ENCODE peak calls at places on chromosomes 11 and 22, in nine cellular contexts. One of them, this sample, is unnamed.

GRCh38 chr11:59206635-59207034 is 6.1 kb downstream of the MPEG1 start:
- DNase-seq in CD8-positive, alpha-beta T cell: no peak
- DNase-seq in NB4: peak; percentile 45
- DNase-seq in Caco-2: peak; percentile 63
- DNase-seq in gastrocnemius medialis: no peak
- DNase-seq in psoas muscle: no peak
- DNase-seq in adrenal gland: peak; percentile 84
- DNase-seq in IMR-90: peak; percentile 25
- DNase-seq in heart right ventricle: peak; percentile 34
- DNase-seq in this sample: peak; percentile 38

GRCh38 chr11:12749442-12749841 is 75.2 kb downstream of the TEAD1 start:
- DNase-seq in CD8-positive, alpha-beta T cell: no peak
- DNase-seq in NB4: no peak
- DNase-seq in Caco-2: no peak
- DNase-seq in gastrocnemius medialis: no peak
- DNase-seq in psoas muscle: no peak
- DNase-seq in adrenal gland: no peak
- DNase-seq in IMR-90: no peak
- DNase-seq in heart right ventricle: no peak
- DNase-seq in this sample: peak; percentile 50

GRCh38 chr11:5090668-5091067 is 21.3 kb downstream of the OR52E1 start:
- DNase-seq in CD8-positive, alpha-beta T cell: no peak
- DNase-seq in NB4: no peak
- DNase-seq in Caco-2: no peak
- DNase-seq in gastrocnemius medialis: no peak
- DNase-seq in psoas muscle: no peak
- DNase-seq in adrenal gland: no peak
- DNase-seq in IMR-90: no peak
- DNase-seq in heart right ventricle: no peak
- DNase-seq in this sample: no peak

GRCh38 chr11:11769362-11769761 is 72.4 kb upstream of the USP47 start:
- DNase-seq in CD8-positive, alpha-beta T cell: no peak
- DNase-seq in NB4: no peak
- DNase-seq in Caco-2: no peak
- DNase-seq in gastrocnemius medialis: peak; percentile 22
- DNase-seq in psoas muscle: no peak
- DNase-seq in adrenal gland: no peak
- DNase-seq in IMR-90: no peak
- DNase-seq in heart right ventricle: no peak
- DNase-seq in this sample: no peak

GRCh38 chr11:18312663-18313420 is 9.1 kb downstream of the HPS5 start:
- DNase-seq in CD8-positive, alpha-beta T cell: no peak
- DNase-seq in NB4: no peak
- DNase-seq in Caco-2: peak; percentile 50
- DNase-seq in gastrocnemius medialis: no peak
- DNase-seq in psoas muscle: no peak
- DNase-seq in adrenal gland: no peak
- DNase-seq in IMR-90: peak; percentile 44
- DNase-seq in heart right ventricle: no peak
- DNase-seq in this sample: peak; percentile 82

GRCh38 chr11:84924290-84924689 is 702.9 kb downstream of the DLG2 start:
- DNase-seq in CD8-positive, alpha-beta T cell: no peak
- DNase-seq in NB4: no peak
- DNase-seq in Caco-2: no peak
- DNase-seq in gastrocnemius medialis: no peak
- DNase-seq in psoas muscle: no peak
- DNase-seq in adrenal gland: no peak
- DNase-seq in IMR-90: no peak
- DNase-seq in heart right ventricle: no peak
- DNase-seq in this sample: no peak

GRCh38 chr22:24592846-24593809 is at the start of gene LRRC75B:
- DNase-seq in CD8-positive, alpha-beta T cell: no peak
- DNase-seq in NB4: peak; percentile 86
- DNase-seq in Caco-2: peak; percentile 95
- DNase-seq in gastrocnemius medialis: peak; percentile 55
- DNase-seq in psoas muscle: peak; percentile 91
- DNase-seq in adrenal gland: peak; percentile 92
- DNase-seq in IMR-90: peak; percentile 85
- DNase-seq in heart right ventricle: peak; percentile 86
- DNase-seq in this sample: peak; percentile 59

GRCh38 chr11:70942593-70942992 is 309.8 kb downstream of the SHANK2 start:
- DNase-seq in CD8-positive, alpha-beta T cell: no peak
- DNase-seq in NB4: peak; percentile 44
- DNase-seq in Caco-2: peak; percentile 54
- DNase-seq in gastrocnemius medialis: no peak
- DNase-seq in psoas muscle: no peak
- DNase-seq in adrenal gland: no peak
- DNase-seq in IMR-90: no peak
- DNase-seq in heart right ventricle: no peak
- DNase-seq in this sample: no peak

GRCh38 chr22:48091060-48091650 is 1328.7 kb downstream of the TBC1D22A start:
- DNase-seq in CD8-positive, alpha-beta T cell: no peak
- DNase-seq in NB4: no peak
- DNase-seq in Caco-2: no peak
- DNase-seq in gastrocnemius medialis: no peak
- DNase-seq in psoas muscle: no peak
- DNase-seq in adrenal gland: no peak
- DNase-seq in IMR-90: no peak
- DNase-seq in heart right ventricle: no peak
- DNase-seq in this sample: no peak

GRCh38 chr22:48088926-48089536 is 1326.6 kb downstream of the TBC1D22A start:
- DNase-seq in CD8-positive, alpha-beta T cell: no peak
- DNase-seq in NB4: no peak
- DNase-seq in Caco-2: no peak
- DNase-seq in gastrocnemius medialis: no peak
- DNase-seq in psoas muscle: no peak
- DNase-seq in adrenal gland: no peak
- DNase-seq in IMR-90: no peak
- DNase-seq in heart right ventricle: no peak
- DNase-seq in this sample: no peak

GRCh38 chr22:48088226-48088625 is 1325.8 kb downstream of the TBC1D22A start:
- DNase-seq in CD8-positive, alpha-beta T cell: no peak
- DNase-seq in NB4: no peak
- DNase-seq in Caco-2: no peak
- DNase-seq in gastrocnemius medialis: no peak
- DNase-seq in psoas muscle: no peak
- DNase-seq in adrenal gland: no peak
- DNase-seq in IMR-90: no peak
- DNase-seq in heart right ventricle: no peak
- DNase-seq in this sample: no peak

GRCh38 chr22:48090332-48090672 is 1327.9 kb downstream of the TBC1D22A start:
- DNase-seq in CD8-positive, alpha-beta T cell: no peak
- DNase-seq in NB4: no peak
- DNase-seq in Caco-2: no peak
- DNase-seq in gastrocnemius medialis: no peak
- DNase-seq in psoas muscle: no peak
- DNase-seq in adrenal gland: no peak
- DNase-seq in IMR-90: no peak
- DNase-seq in heart right ventricle: no peak
- DNase-seq in this sample: no peak

DNA sequence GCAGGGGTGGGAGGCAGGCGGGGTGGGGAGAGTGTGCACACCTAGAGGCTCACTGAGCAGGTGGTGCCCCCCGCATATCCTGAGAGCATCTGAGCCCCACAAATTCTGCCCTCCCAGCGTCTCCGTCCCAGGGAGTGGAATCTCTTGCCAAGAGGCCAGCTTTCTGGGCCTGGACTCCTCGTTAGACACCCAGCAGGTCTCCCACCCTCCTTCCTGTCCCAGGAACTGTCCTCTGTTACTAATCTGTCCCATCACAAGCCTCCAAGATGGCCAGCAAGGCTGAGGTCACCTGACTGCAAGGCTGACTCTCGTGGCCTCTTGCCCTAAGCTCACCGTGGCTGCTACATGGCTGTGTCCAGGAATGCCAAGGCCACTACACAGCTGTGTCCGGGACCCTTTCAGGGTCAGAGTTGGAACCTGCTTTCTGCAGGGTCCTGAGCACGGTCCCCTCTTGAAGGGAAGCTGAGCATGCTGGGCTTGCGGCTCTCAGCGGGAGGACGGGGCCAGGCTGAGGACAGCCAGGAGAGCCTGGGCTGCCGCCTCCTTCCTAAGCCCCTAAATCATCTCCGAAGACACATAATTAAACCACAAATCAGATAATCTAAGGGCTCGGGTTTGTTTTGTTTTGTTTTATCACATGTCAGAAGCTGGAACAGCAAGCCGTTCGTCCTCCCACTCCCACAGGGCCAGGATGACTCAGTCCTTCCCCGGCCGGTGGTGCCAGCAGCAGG is 1327.3 kb downstream of the TBC1D22A start:
- DNase-seq in CD8-positive, alpha-beta T cell: no peak
- DNase-seq in NB4: peak; percentile 23
- DNase-seq in Caco-2: no peak
- DNase-seq in gastrocnemius medialis: peak; percentile 13
- DNase-seq in psoas muscle: peak; percentile 61
- DNase-seq in adrenal gland: peak; percentile 91
- DNase-seq in IMR-90: no peak
- DNase-seq in heart right ventricle: peak; percentile 13
- DNase-seq in this sample: no peak
- H3K4me3 ChIP-seq in CD8-positive, alpha-beta T cell: no peak overlapping the region
- H3K4me3 ChIP-seq in NB4: no peak overlapping the region
- H3K4me3 ChIP-seq in Caco-2: no peak overlapping the region
- H3K4me3 ChIP-seq in gastrocnemius medialis: peak overlapping the region; percentile 28
- H3K4me3 ChIP-seq in psoas muscle: peak overlapping the region; percentile 22
- H3K4me3 ChIP-seq in adrenal gland: no peak overlapping the region
- H3K4me3 ChIP-seq in IMR-90: no peak overlapping the region
- H3K4me3 ChIP-seq in heart right ventricle: peak overlapping the region; percentile 26
- H3K4me3 ChIP-seq in this sample: no peak overlapping the region

GRCh38 chr11:86403458-86403857 is 28.8 kb downstream of the CCDC81 start:
- DNase-seq in CD8-positive, alpha-beta T cell: no peak
- DNase-seq in NB4: no peak
- DNase-seq in Caco-2: no peak
- DNase-seq in gastrocnemius medialis: no peak
- DNase-seq in psoas muscle: no peak
- DNase-seq in adrenal gland: no peak
- DNase-seq in IMR-90: no peak
- DNase-seq in heart right ventricle: no peak
- DNase-seq in this sample: no peak

GRCh38 chr11:86414032-86414431 is 39.3 kb downstream of the CCDC81 start:
- DNase-seq in CD8-positive, alpha-beta T cell: no peak
- DNase-seq in NB4: no peak
- DNase-seq in Caco-2: no peak
- DNase-seq in gastrocnemius medialis: no peak
- DNase-seq in psoas muscle: no peak
- DNase-seq in adrenal gland: no peak
- DNase-seq in IMR-90: no peak
- DNase-seq in heart right ventricle: no peak
- DNase-seq in this sample: peak; percentile 96

DNA sequence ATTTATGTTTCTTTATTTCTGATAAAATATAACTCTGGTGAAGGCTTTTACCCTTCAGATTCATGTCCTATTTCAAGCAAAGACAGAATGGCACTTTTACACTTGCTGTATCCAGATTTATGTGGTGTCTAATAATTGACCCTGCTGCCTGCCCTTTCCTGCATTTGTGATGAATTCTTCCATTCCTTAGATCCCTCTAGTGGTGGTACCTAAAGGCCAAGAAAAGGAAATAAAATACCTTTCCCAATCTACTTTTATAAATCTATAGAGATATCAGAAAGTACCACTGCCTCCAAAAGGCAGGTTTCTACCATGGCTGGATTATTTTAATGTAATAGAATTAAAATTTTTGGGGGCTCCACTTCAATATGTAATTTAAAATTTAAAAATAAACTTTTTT is 34.2 kb downstream of the CCDC81 start:
- DNase-seq in CD8-positive, alpha-beta T cell: no peak
- DNase-seq in NB4: no peak
- DNase-seq in Caco-2: no peak
- DNase-seq in gastrocnemius medialis: no peak
- DNase-seq in psoas muscle: no peak
- DNase-seq in adrenal gland: no peak
- DNase-seq in IMR-90: no peak
- DNase-seq in heart right ventricle: no peak
- DNase-seq in this sample: peak; percentile 18
- TF ChIP-seq CTCF in CD8-positive, alpha-beta T cell: no peak
- TF ChIP-seq CTCF in NB4: no peak
- TF ChIP-seq CTCF in Caco-2: peak; percentile 71
- TF ChIP-seq CTCF in gastrocnemius medialis: no peak
- TF ChIP-seq CTCF in psoas muscle: no peak
- TF ChIP-seq CTCF in adrenal gland: no peak
- TF ChIP-seq CTCF in IMR-90: peak; percentile 45
- TF ChIP-seq CTCF in heart right ventricle: no peak
- TF ChIP-seq CTCF in this sample: peak; percentile 19

GRCh38 chr22:18112440-18112839 is 1.8 kb downstream of the TUBA8 start:
- DNase-seq in CD8-positive, alpha-beta T cell: no peak
- DNase-seq in NB4: peak; percentile 25
- DNase-seq in Caco-2: no peak
- DNase-seq in gastrocnemius medialis: no peak
- DNase-seq in psoas muscle: no peak
- DNase-seq in adrenal gland: no peak
- DNase-seq in IMR-90: no peak
- DNase-seq in heart right ventricle: no peak
- DNase-seq in this sample: no peak

GRCh38 chr22:18113680-18114394 is 3.2 kb downstream of the TUBA8 start:
- DNase-seq in CD8-positive, alpha-beta T cell: no peak
- DNase-seq in NB4: peak; percentile 95
- DNase-seq in Caco-2: no peak
- DNase-seq in gastrocnemius medialis: no peak
- DNase-seq in psoas muscle: no peak
- DNase-seq in adrenal gland: no peak
- DNase-seq in IMR-90: no peak
- DNase-seq in heart right ventricle: no peak
- DNase-seq in this sample: no peak

GRCh38 chr22:18110194-18110943 is at the start of gene TUBA8:
- DNase-seq in CD8-positive, alpha-beta T cell: no peak
- DNase-seq in NB4: peak; percentile 77
- DNase-seq in Caco-2: peak; percentile 49
- DNase-seq in gastrocnemius medialis: peak; percentile 71
- DNase-seq in psoas muscle: peak; percentile 75
- DNase-seq in adrenal gland: no peak
- DNase-seq in IMR-90: peak; percentile 16
- DNase-seq in heart right ventricle: no peak
- DNase-seq in this sample: peak; percentile 20

GRCh38 chr22:18110944-18111758 is 542 bp downstream of the TUBA8 start:
- DNase-seq in CD8-positive, alpha-beta T cell: no peak
- DNase-seq in NB4: peak; percentile 41
- DNase-seq in Caco-2: no peak
- DNase-seq in gastrocnemius medialis: no peak
- DNase-seq in psoas muscle: no peak
- DNase-seq in adrenal gland: no peak
- DNase-seq in IMR-90: no peak
- DNase-seq in heart right ventricle: no peak
- DNase-seq in this sample: no peak

DNA sequence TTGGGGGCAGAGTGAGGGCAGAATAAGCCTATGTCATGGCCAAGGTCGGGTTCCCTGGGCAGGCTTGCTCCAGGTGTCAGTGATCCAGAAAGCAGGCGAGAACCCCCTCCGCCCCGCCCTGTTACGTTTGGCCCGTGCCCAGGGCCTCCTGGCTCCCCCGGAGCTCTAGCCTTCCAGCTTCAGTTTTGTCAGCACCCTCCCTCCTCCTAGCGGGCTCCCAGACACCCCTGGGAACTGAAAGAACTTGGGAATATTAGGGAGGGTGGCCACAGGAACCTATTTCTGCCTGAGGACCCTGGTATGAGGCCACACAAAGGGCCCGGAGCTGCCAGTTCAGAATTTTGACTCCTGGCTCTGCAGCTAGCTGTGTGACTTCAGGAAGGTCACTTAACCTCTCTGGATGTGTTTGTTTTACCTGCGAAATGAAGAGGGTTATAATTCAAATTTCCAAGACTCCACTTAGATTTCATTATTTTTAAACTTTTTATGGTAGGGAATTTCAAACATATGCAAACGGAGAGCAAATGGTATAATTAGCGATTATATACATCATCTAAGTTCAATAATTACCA is 1.2 kb downstream of the TUBA8 start:
- DNase-seq in CD8-positive, alpha-beta T cell: no peak
- DNase-seq in NB4: peak; percentile 32
- DNase-seq in Caco-2: no peak
- DNase-seq in gastrocnemius medialis: no peak
- DNase-seq in psoas muscle: peak; percentile 61
- DNase-seq in adrenal gland: no peak
- DNase-seq in IMR-90: no peak
- DNase-seq in heart right ventricle: peak; percentile 58
- DNase-seq in this sample: no peak
- H3K4me3 ChIP-seq in CD8-positive, alpha-beta T cell: no peak overlapping the region
- H3K4me3 ChIP-seq in NB4: peak overlapping the region; percentile 63
- H3K4me3 ChIP-seq in Caco-2: no peak overlapping the region
- H3K4me3 ChIP-seq in gastrocnemius medialis: peak overlapping the region; percentile 60
- H3K4me3 ChIP-seq in psoas muscle: peak overlapping the region; percentile 84
- H3K4me3 ChIP-seq in adrenal gland: no peak overlapping the region
- H3K4me3 ChIP-seq in IMR-90: no peak overlapping the region
- H3K4me3 ChIP-seq in heart right ventricle: peak overlapping the region; percentile 61
- H3K4me3 ChIP-seq in this sample: no peak overlapping the region

DNA sequence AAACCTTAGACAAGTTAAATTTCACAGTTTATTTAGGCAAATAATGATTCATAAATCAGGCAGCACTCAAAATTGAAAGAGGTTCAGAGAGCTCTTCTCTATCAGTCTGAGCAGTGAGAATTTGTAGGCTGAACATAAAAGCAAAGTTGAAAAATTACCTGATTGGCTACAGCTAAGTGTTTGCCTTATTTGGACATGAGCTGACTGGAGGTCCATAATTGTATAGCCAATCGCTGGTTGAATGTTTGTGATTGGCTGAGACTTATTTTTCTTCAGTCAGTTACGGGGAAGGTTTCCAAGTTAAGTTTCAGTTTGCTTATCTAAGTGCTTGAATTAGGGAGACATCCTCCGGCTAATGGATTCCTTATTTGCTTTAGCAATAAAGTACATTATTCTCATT is 527.5 kb downstream of the CNTN5 start:
- DNase-seq in CD8-positive, alpha-beta T cell: no peak
- DNase-seq in NB4: peak; percentile 13
- DNase-seq in Caco-2: no peak
- DNase-seq in gastrocnemius medialis: no peak
- DNase-seq in psoas muscle: no peak
- DNase-seq in adrenal gland: no peak
- DNase-seq in IMR-90: peak; percentile 17
- DNase-seq in heart right ventricle: no peak
- DNase-seq in this sample: no peak
- TF ChIP-seq CTCF in CD8-positive, alpha-beta T cell: no peak
- TF ChIP-seq CTCF in NB4: no peak
- TF ChIP-seq CTCF in Caco-2: no peak
- TF ChIP-seq CTCF in gastrocnemius medialis: no peak
- TF ChIP-seq CTCF in psoas muscle: no peak
- TF ChIP-seq CTCF in adrenal gland: no peak
- TF ChIP-seq CTCF in IMR-90: no peak
- TF ChIP-seq CTCF in heart right ventricle: no peak
- TF ChIP-seq CTCF in this sample: no peak

This sample was measured in bronchial epithelial cell.